ENCODE peak calls at places on chromosomes 12 and 14, in five cellular contexts. M, X, T, E and O are unnamed samples.

GRCh38 chr12:3035171-3035570 is 42.0 kb upstream of the TSPAN9 start:
- DNase-seq in M (no peak), X (peak; percentile 18), T (no peak), E (no peak), O (no peak)

GRCh38 chr14:25095784-25096390 is 45.9 kb upstream of the STXBP6 start:
- DNase-seq in M (no peak), X (no peak), T (peak; percentile 61), E (no peak), O (no peak)

GRCh38 chr14:100056431-100056830 is 8.8 kb upstream of the EVL start:
- DNase-seq in M (no peak), X (no peak), T (no peak), E (no peak), O (no peak)

GRCh38 chr12:77273898-77274297 is 208.5 kb upstream of the E2F7 start:
- DNase-seq in M (no peak), X (no peak), T (no peak), E (no peak), O (no peak)

GRCh38 chr12:69998922-69999321 is 173.9 kb downstream of the MYRFL start:
- DNase-seq in M (no peak), X (no peak), T (no peak), E (no peak), O (no peak)

GRCh38 chr14:69763761-69764510 is 3.0 kb upstream of the SRSF5 start:
- DNase-seq in M (no peak), X (no peak), T (no peak), E (peak; percentile 16), O (peak; percentile 53)

GRCh38 chr12:111033281-111034147 is 113.1 kb upstream of the MYL2 start:
- DNase-seq in M (no peak), X (no peak), T (no peak), E (no peak), O (peak; percentile 45)

GRCh38 chr14:88505621-88506020 is 49.2 kb downstream of the PTPN21 start:
- DNase-seq in M (no peak), X (no peak), T (no peak), E (no peak), O (no peak)

GRCh38 chr14:50399251-50400032 is 2.8 kb upstream of the CDKL1 start:
- DNase-seq in M (no peak), X (peak; percentile 84), T (peak; percentile 80), E (peak; percentile 52), O (no peak)

GRCh38 chr12:88445715-88446393 is 134.4 kb downstream of the KITLG start:
- DNase-seq in M (no peak), X (no peak), T (no peak), E (no peak), O (no peak)

DNA sequence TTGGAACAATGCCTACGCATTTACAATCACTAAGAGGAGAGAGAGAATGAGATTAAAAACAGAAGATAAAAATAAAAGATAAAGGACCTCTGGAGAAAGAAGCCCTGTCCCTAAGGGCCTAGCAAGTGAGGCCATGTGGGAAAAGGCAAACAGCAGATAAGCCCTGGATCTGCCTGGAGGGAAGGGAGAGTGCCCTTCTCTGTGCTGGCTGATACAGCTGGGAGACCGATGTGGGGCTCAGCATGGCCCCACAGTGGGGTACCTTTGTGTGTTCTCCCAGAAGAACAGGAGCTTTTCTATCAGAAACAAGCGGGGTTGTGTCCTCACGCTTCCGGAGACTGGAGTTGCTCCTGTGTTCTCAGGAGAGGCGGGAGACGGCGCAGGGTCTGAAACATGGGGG is 59.9 kb downstream of the TMCC3 start:
- DNase-seq in M (no peak), X (no peak), T (no peak), E (no peak), O (no peak)
- TF ChIP-seq CTCF in M (no peak), X (no peak), T (no peak), E (no peak), O (no peak)

DNA sequence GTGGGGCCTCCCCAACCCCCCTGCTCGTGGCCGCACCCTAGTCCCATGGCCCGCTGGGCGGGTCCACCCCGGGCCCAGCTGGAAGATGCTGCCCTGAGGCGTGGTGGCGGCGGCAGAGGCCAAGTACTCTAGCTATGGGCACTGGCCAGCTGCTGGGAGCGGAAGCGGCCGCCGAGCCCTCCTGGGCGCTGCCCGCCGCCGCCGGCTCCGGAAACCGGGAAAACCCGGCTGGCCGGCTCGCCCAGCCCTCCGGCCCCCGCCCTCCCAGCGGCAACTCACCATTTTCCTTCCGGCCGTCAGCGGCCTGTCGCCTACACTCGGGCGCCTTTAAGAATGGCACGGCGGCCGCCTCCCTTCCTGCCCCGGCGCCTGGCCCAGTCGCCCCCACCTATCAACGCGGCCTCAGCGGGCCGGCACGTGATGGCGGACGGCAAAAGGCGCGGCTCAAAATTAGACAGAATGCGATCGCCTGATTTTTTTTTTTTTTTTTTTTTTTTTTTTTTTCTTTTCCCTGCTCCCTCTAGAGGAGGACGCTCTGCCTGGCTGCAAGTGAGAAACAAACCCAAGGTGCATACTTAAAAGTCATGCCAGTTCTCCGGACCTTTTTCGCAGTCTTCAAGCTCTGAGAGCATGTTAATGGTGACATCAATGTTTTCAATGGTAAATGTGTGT is at the start of gene GMFB:
- DNase-seq in M (peak; percentile 68), X (peak; percentile 96), T (peak; percentile 93), E (peak; percentile 88), O (peak; percentile 92)
- TF ChIP-seq CTCF in M (peak; percentile 27), X (peak; percentile 58), T (no peak), E (peak; percentile 53), O (peak; percentile 37)

DNA sequence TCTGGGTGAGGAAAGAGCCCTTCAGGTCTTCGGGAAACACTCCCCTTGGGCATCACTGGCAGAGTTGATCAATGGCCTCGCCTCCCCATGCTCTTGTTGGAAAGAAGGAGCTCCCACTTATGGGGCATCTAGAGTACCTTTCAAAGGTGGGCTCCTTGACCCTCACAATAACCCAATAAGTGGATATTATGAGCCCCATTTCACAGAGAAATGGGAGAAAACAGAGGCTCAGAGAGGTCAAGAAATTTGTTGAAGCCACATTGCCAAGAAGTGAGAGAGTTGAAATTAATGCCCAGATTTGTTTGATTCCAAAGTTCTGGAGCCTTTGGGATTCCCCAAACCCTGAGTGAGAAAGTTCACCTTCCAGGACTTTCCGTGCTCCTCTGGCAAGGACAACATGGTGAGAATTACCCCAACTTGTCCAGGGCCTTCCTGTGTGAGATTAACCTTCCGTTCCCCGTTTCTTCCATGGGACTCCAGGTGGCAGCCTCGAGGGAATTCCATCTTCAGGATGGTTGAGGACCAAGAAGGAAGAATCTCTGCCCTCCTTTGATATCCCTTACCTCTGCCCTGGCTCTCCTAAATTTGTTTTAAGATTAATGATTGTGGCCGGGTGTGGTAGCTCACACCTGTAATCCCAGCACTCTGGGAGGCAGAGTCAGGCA is 7.5 kb upstream of the CHD4 start:
- DNase-seq in M (no peak), X (no peak), T (peak; percentile 61), E (no peak), O (no peak)
- TF ChIP-seq CTCF in M (no peak), X (no peak), T (no peak), E (no peak), O (no peak)

GRCh38 chr14:30443368-30444007 is 115.5 kb upstream of the G2E3 start:
- DNase-seq in M (no peak), X (no peak), T (no peak), E (peak; percentile 63), O (no peak)
- TF ChIP-seq CTCF in M (peak; percentile 31), X (peak; percentile 64), T (peak; percentile 19), E (peak; percentile 66), O (peak; percentile 13)

GRCh38 chr12:124906606-124907261 is 7.7 kb downstream of the UBC start:
- DNase-seq in M (no peak), X (peak; percentile 90), T (peak; percentile 99), E (peak; percentile 93), O (peak; percentile 97)
- TF ChIP-seq CTCF in M (peak; percentile 98), X (peak; percentile 100), T (peak; percentile 97), E (peak; percentile 100), O (peak; percentile 99)

GRCh38 chr12:59407799-59408198 is 188.0 kb upstream of the SLC16A7 start:
- DNase-seq in M (no peak), X (no peak), T (no peak), E (no peak), O (no peak)
- TF ChIP-seq CTCF in M (no peak), X (no peak), T (no peak), E (no peak), O (no peak)

GRCh38 chr12:26848156-26848825 is 15.3 kb upstream of the ITPR2 start:
- DNase-seq in M (no peak), X (no peak), T (no peak), E (peak; percentile 62), O (no peak)

GRCh38 chr12:26857465-26858176 is 24.6 kb upstream of the ITPR2 start:
- DNase-seq in M (no peak), X (peak; percentile 5), T (no peak), E (no peak), O (no peak)

GRCh38 chr12:26854028-26854387 is 21.0 kb upstream of the ITPR2 start:
- DNase-seq in M (no peak), X (no peak), T (no peak), E (no peak), O (no peak)

GRCh38 chr12:26855337-26856089 is 22.5 kb upstream of the ITPR2 start:
- DNase-seq in M (no peak), X (no peak), T (no peak), E (no peak), O (no peak)

GRCh38 chr12:26853303-26854027 is 20.5 kb upstream of the ITPR2 start:
- DNase-seq in M (no peak), X (peak; percentile 27), T (peak; percentile 66), E (peak; percentile 65), O (peak; percentile 86)
- TF ChIP-seq CTCF in M (peak; percentile 89), X (peak; percentile 92), T (peak; percentile 79), E (peak; percentile 97), O (peak; percentile 75)

GRCh38 chr14:22106700-22107697 is 433.4 kb upstream of the OR4E1 start:
- DNase-seq in M (no peak), X (no peak), T (no peak), E (no peak), O (peak; percentile 19)

GRCh38 chr14:22113401-22113800 is 439.8 kb upstream of the OR4E1 start:
- DNase-seq in M (no peak), X (no peak), T (no peak), E (no peak), O (peak; percentile 38)

GRCh38 chr14:22107734-22108133 is 434.1 kb upstream of the OR4E1 start:
- DNase-seq in M (no peak), X (no peak), T (no peak), E (no peak), O (no peak)

GRCh38 chr14:22112004-22112403 is 438.4 kb upstream of the OR4E1 start:
- DNase-seq in M (no peak), X (no peak), T (peak; percentile 34), E (peak; percentile 4), O (peak; percentile 68)
- TF ChIP-seq CTCF in M (peak; percentile 46), X (peak; percentile 59), T (peak; percentile 42), E (peak; percentile 43), O (peak; percentile 56)

DNA sequence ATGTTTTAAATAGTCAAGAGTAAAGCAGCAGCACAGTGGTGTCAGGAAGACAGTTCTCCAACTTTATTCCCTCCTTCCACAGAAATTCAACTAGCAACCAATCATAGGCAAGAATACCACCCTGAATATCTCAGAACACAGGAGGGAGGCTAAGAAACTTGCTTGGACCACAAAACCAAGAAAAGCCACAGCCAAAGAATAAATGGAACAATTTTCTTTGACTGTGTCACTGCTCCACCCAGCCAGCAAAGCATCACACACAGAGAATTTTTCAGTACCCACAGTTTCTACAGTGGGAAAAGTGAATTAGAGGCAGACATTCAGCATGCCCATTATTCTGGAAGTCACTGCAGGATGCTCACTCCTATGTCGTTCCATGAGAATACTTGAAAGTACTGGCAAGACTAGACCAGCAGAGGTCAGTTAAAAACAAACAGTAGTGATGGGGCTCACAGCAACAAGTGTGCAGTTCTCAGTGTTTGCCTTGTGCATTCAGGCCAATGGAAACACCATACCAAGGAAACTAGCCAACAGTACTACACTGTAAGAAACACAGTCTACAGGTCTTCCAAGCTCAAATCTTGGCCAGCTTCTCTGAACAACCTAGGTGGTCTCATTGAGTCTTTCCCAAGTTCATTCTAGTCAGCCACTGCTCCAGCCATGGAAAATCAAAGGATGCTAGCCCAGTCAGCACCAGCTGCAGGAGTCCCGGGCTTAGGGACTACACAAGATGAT is 56.8 kb upstream of the FOXG1 start:
- DNase-seq in M (no peak), X (no peak), T (no peak), E (no peak), O (no peak)
- TF ChIP-seq CTCF in M (no peak), X (no peak), T (no peak), E (no peak), O (no peak)